ENCODE peak calls at places on chromosomes 12 and 14, in ten cellular contexts. N, Y, T, I, B, X, E, G, R and Q are unnamed samples.

GRCh38 chr12:111886662-111887545 is 44.9 kb downstream of the MAPKAPK5 start:
- ATAC-seq in R (no peak), I (no peak), N (no peak), Y (peak; percentile 58), E (no peak), X (no peak), G (no peak), B (peak; percentile 50), T (no peak), Q (no peak)

GRCh38 chr14:97618917-97619690 is 821.9 kb downstream of the VRK1 start:
- ATAC-seq in G (no peak), Y (no peak), E (no peak), T (peak; percentile 47), B (no peak), N (no peak), I (peak; percentile 28), R (no peak), X (peak; percentile 29), Q (peak; percentile 54)

GRCh38 chr12:11765421-11765816 is 115.9 kb downstream of the ETV6 start:
- ATAC-seq in G (no peak), I (peak; percentile 34), E (no peak), R (no peak), X (no peak), B (no peak), Y (no peak), T (no peak), N (no peak), Q (peak; percentile 49)

GRCh38 chr14:34461334-34462131 is 507 bp downstream of the SPTSSA start:
- ATAC-seq in Y (peak; percentile 49), R (peak; percentile 73), B (peak; percentile 43), I (peak; percentile 6), X (peak; percentile 10), N (peak; percentile 35), E (peak; percentile 25), T (no peak), G (peak; percentile 45), Q (peak; percentile 23)

GRCh38 chr12:1691123-1692007 is 495 bp downstream of the ADIPOR2 start:
- ATAC-seq in Y (peak; percentile 69), I (peak; percentile 16), X (peak; percentile 46), B (peak; percentile 48), N (peak; percentile 47), T (peak; percentile 12), G (peak; percentile 52), R (peak; percentile 62), E (peak; percentile 16), Q (peak; percentile 37)

GRCh38 chr14:89635615-89636014 is 218.6 kb upstream of the FOXN3 start:
- ATAC-seq in Y (no peak), N (no peak), E (no peak), G (no peak), I (no peak), T (no peak), B (no peak), X (no peak), R (no peak), Q (no peak)

GRCh38 chr12:52200086-52200782 is 8.4 kb upstream of the KRT80 start:
- ATAC-seq in B (no peak), T (no peak), N (no peak), X (no peak), E (no peak), R (no peak), I (no peak), Y (no peak), G (no peak), Q (no peak)

GRCh38 chr12:113221997-113222729 is 899 bp downstream of the TPCN1 start:
- ATAC-seq in Y (no peak), I (no peak), E (no peak), X (no peak), T (no peak), R (no peak), N (no peak), G (no peak), B (no peak), Q (no peak)